ENCODE peak calls at places on chromosomes 11 and 22, in seven cellular contexts. E is amniotic stem cell, D is WERI-Rb-1, B is sciatic nerve, F is SJSA1, H is AML-193, P is EH. W is an unnamed sample.

GRCh38 chr11:134385774-134386565 is 26.1 kb downstream of the B3GAT1 start:
- DNase-seq in D (no peak), B (no peak), E (no peak), P (no peak), F (no peak), H (no peak), W (no peak)

GRCh38 chr11:15289718-15290117 is 175.0 kb downstream of the INSC start:
- DNase-seq in D (peak; percentile 79), B (no peak), E (no peak), H (no peak), P (no peak), F (no peak), W (no peak)

GRCh38 chr11:126817096-126817495 is 183.5 kb downstream of the KIRREL3 start:
- DNase-seq in B (no peak), P (peak; percentile 69), D (no peak), H (no peak), F (no peak), E (no peak), W (peak; percentile 84)

GRCh38 chr11:32510039-32510438 is 73.6 kb upstream of the EIF3M start:
- DNase-seq in P (no peak), E (no peak), H (no peak), D (no peak), F (no peak), B (no peak), W (no peak)

GRCh38 chr11:84390441-84391078 is 1104.4 kb upstream of the CCDC90B start:
- DNase-seq in B (no peak), P (no peak), D (peak; percentile 30), H (no peak), F (no peak), E (no peak), W (no peak)

GRCh38 chr22:20779813-20780148 is 5.9 kb downstream of the SERPIND1 start:
- DNase-seq in D (no peak), P (peak; percentile 15), H (no peak), B (no peak), E (no peak), F (no peak), W (peak; percentile 57)

GRCh38 chr11:766106-766940 is 11.0 kb downstream of the GATD1 start:
- DNase-seq in B (no peak), E (no peak), F (no peak), D (no peak), P (no peak), H (no peak), W (no peak)

GRCh38 chr11:12674936-12675696 is 895 bp downstream of the TEAD1 start:
- DNase-seq in B (peak; percentile 71), P (peak; percentile 52), F (no peak), H (no peak), E (no peak), D (no peak), W (no peak)

GRCh38 chr11:75225794-75226193 is 14.8 kb upstream of the TPBGL start:
- DNase-seq in B (no peak), E (no peak), D (no peak), H (no peak), F (no peak), P (no peak), W (no peak)

GRCh38 chr22:23696326-23696851 is 5.6 kb downstream of the RGL4 start:
- DNase-seq in H (peak; percentile 64), F (no peak), E (no peak), P (no peak), B (no peak), D (no peak), W (peak; percentile 56)

GRCh38 chr11:64688534-64688982 is 34.4 kb downstream of the NRXN2 start:
- DNase-seq in E (peak; percentile 62), B (peak; percentile 95), H (peak; percentile 90), F (peak; percentile 96), D (peak; percentile 94), P (peak; percentile 82), W (peak; percentile 79)

W was measured in IMR-90.